ENCODE peak calls at places on chromosomes 7 and 10, in eight cellular contexts. V is activated T-helper 1 cell treated with Interleukin-2 at 50 U/mL for 16 hours; C is posterior cingulate gyrus; E is activated T-cell treated with anti-CD3 and anti-CD28 coated beads for 1 hour; B is nephron progenitor cell; H is activated naive CD8-positive, alpha-beta T cell treated with anti-CD3 and anti-CD28 coated beads for 36 hours; T is activated CD4-positive, CD25-positive, alpha-beta regulatory T cell treated with anti-CD3 and anti-CD28 coated beads, Interleukin-2, amount 50 U/mL, for 72 hours; Z is hippocampal formation. N is an unnamed sample.

GRCh38 chr10:132448248-132448731 is 51.3 kb downstream of the PWWP2B start:
- DNase-seq in B (no peak), H (peak), E (peak), V (no peak), C (no peak), Z (no peak), T (peak), N (no peak)

GRCh38 chr7:65974191-65974801 is 7.7 kb downstream of the GUSB start:
- DNase-seq in B (no peak), H (no peak), E (no peak), Z (no peak), T (no peak), V (no peak), C (no peak), N (no peak)

GRCh38 chr7:94957041-94957440 is 49.6 kb downstream of the PPP1R9A start:
- DNase-seq in V (no peak), B (no peak), H (no peak), E (no peak), Z (no peak), T (no peak), C (no peak), N (no peak)

GRCh38 chr10:111126981-111127848 is 50.4 kb downstream of the ADRA2A start:
- DNase-seq in Z (no peak), B (no peak), V (no peak), C (no peak), H (no peak), E (no peak), T (no peak), N (no peak)

GRCh38 chr7:42274052-42274451 is 37.0 kb upstream of the GLI3 start:
- DNase-seq in E (no peak), V (no peak), B (no peak), Z (no peak), T (no peak), H (no peak), C (no peak), N (no peak)

GRCh38 chr10:132787253-132788179 is 1.6 kb upstream of the NKX6-2 start:
- DNase-seq in E (no peak), Z (no peak), C (peak), T (no peak), H (no peak), V (no peak), B (peak), N (no peak)

GRCh38 chr7:156986378-156986777 is 24.1 kb downstream of the MNX1 start:
- DNase-seq in E (no peak), C (no peak), B (no peak), H (no peak), Z (no peak), V (no peak), T (no peak), N (no peak)

GRCh38 chr7:90459888-90460287 is 9.6 kb upstream of the PTTG1IP2 start:
- DNase-seq in B (no peak), C (no peak), T (no peak), E (no peak), Z (no peak), V (no peak), H (no peak), N (no peak)

GRCh38 chr7:23662124-23662982 is 17.6 kb upstream of the FAM221A start:
- DNase-seq in Z (no peak), T (no peak), C (no peak), B (no peak), E (no peak), H (no peak), V (no peak), N (no peak)

GRCh38 chr7:1671876-1672451 is 1.9 kb downstream of the ELFN1 start:
- DNase-seq in V (no peak), B (no peak), Z (no peak), E (no peak), C (no peak), H (no peak), T (peak), N (no peak)

GRCh38 chr7:103547451-103548284 is 101.7 kb upstream of the SLC26A5 start:
- DNase-seq in E (no peak), T (no peak), V (no peak), B (no peak), H (no peak), Z (no peak), C (no peak), N (no peak)

GRCh38 chr7:1019789-1020610 is 24.3 kb upstream of the GPR146 start:
- DNase-seq in H (no peak), Z (no peak), V (no peak), T (no peak), B (no peak), C (no peak), E (no peak), N (no peak)

GRCh38 chr7:36202347-36202896 is 49.4 kb downstream of the EEPD1 start:
- DNase-seq in H (no peak), C (no peak), B (no peak), V (no peak), E (no peak), Z (no peak), T (no peak), N (no peak)

GRCh38 chr7:16668049-16668858 is 22.3 kb downstream of the BZW2 start:
- DNase-seq in V (no peak), T (no peak), E (no peak), H (no peak), B (no peak), C (no peak), Z (no peak), N (no peak)

GRCh38 chr7:50851451-50851850 is 68.8 kb upstream of the GRB10 start:
- DNase-seq in H (no peak), T (no peak), Z (no peak), B (no peak), C (no peak), V (no peak), E (no peak), N (no peak)

GRCh38 chr7:815284-816216 is 16.7 kb upstream of the SUN1 start:
- DNase-seq in C (peak), E (no peak), T (no peak), B (peak), H (peak), Z (no peak), V (no peak), N (peak)

GRCh38 chr10:96642973-96643372 is 56.2 kb upstream of the TM9SF3 start:
- DNase-seq in E (peak), V (no peak), T (peak), Z (peak), H (peak), B (peak), C (peak), N (no peak)

GRCh38 chr10:84588971-84589370 is 260.6 kb downstream of the CCSER2 start:
- DNase-seq in T (no peak), H (no peak), V (no peak), B (no peak), E (no peak), C (no peak), Z (no peak), N (no peak)

GRCh38 chr10:62759599-62760175 is 44.8 kb upstream of the ADO start:
- DNase-seq in C (no peak), V (no peak), E (no peak), T (no peak), Z (no peak), B (no peak), H (no peak), N (no peak)

GRCh38 chr10:118106426-118106825 is 59.7 kb upstream of the RAB11FIP2 start:
- DNase-seq in H (no peak), B (no peak), T (no peak), V (no peak), Z (no peak), E (no peak), C (no peak), N (no peak)

GRCh38 chr10:131818510-131819234 is 82.1 kb upstream of the PPP2R2D start:
- DNase-seq in T (no peak), E (no peak), H (no peak), B (no peak), Z (no peak), C (no peak), V (no peak), N (no peak)

GRCh38 chr7:131161103-131161502 is 166.6 kb upstream of the MKLN1 start:
- DNase-seq in T (no peak), E (no peak), B (no peak), C (no peak), V (no peak), H (no peak), Z (no peak), N (no peak)

GRCh38 chr10:1036341-1036791 is 10.7 kb upstream of the IDI2 start:
- DNase-seq in V (no peak), T (no peak), B (no peak), E (no peak), Z (no peak), H (no peak), C (no peak), N (no peak)

GRCh38 chr7:94882891-94883290 is 24.5 kb upstream of the PPP1R9A start:
- DNase-seq in C (no peak), E (no peak), Z (no peak), B (no peak), V (no peak), T (no peak), H (no peak), N (no peak)

GRCh38 chr7:896346-897075 is 20.2 kb downstream of the GET4 start:
- DNase-seq in C (no peak), V (no peak), E (no peak), B (no peak), Z (no peak), H (no peak), T (no peak), N (no peak)

GRCh38 chr10:95532536-95532935 is 28.6 kb downstream of the SORBS1 start:
- DNase-seq in T (no peak), E (no peak), C (no peak), H (no peak), B (no peak), Z (no peak), V (no peak), N (no peak)

GRCh38 chr7:82897500-82897899 is 265.2 kb downstream of the PCLO start:
- DNase-seq in V (no peak), T (no peak), Z (no peak), C (no peak), B (no peak), E (no peak), H (no peak), N (no peak)

GRCh38 chr10:5395168-5395567 is 9.5 kb downstream of the TUBAL3 start:
- DNase-seq in B (no peak), C (no peak), V (no peak), Z (no peak), H (no peak), T (no peak), E (no peak), N (no peak)

GRCh38 chr7:128940494-128941322 is 3.0 kb downstream of the IRF5 start:
- DNase-seq in Z (peak), V (no peak), B (no peak), H (no peak), T (peak), E (no peak), C (no peak), N (no peak)

GRCh38 chr7:82250598-82250997 is 193.0 kb downstream of the CACNA2D1 start:
- DNase-seq in Z (no peak), H (no peak), C (no peak), V (no peak), E (no peak), T (no peak), B (no peak), N (no peak)

GRCh38 chr7:75808106-75808505 is 5.5 kb downstream of the CCL24 start:
- DNase-seq in V (no peak), Z (no peak), C (no peak), T (no peak), E (no peak), H (no peak), B (no peak), N (no peak)

GRCh38 chr7:12683678-12684077 is 3.8 kb upstream of the ARL4A start:
- DNase-seq in C (no peak), H (no peak), Z (no peak), E (no peak), T (no peak), V (no peak), B (no peak), N (no peak)

GRCh38 chr7:131655866-131656265 is 99.4 kb upstream of the PODXL start:
- DNase-seq in E (no peak), H (no peak), C (no peak), Z (no peak), B (no peak), V (no peak), T (no peak), N (no peak)

GRCh38 chr7:155741061-155741460 is 71.2 kb downstream of the SHH start:
- DNase-seq in T (no peak), C (no peak), B (no peak), Z (no peak), E (no peak), V (no peak), H (no peak), N (no peak)